ENCODE peak calls at places on chromosome 3, in six cellular contexts. M, K, U, T, Q and L are unnamed samples.

GRCh38 chr3:14561051-14561634 is 21.0 kb upstream of the GRIP2 start:
- DNase-seq in M (no peak), K (no peak), U (no peak), T (peak; percentile 25), Q (no peak), L (no peak)

GRCh38 chr3:16300282-16300681 is 35.3 kb downstream of the OXNAD1 start:
- DNase-seq in M (no peak), K (no peak), U (no peak), T (no peak), Q (no peak), L (no peak)

GRCh38 chr3:124133366-124133940 is 141.5 kb upstream of the ROPN1 start:
- DNase-seq in M (no peak), K (no peak), U (no peak), T (no peak), Q (no peak), L (no peak)

GRCh38 chr3:11118181-11118682 is 36.1 kb upstream of the HRH1 start:
- DNase-seq in M (no peak), K (no peak), U (no peak), T (peak; percentile 59), Q (no peak), L (no peak)

GRCh38 chr3:42749753-42750231 is 23.3 kb downstream of the CCDC13 start:
- DNase-seq in M (no peak), K (no peak), U (no peak), T (peak; percentile 16), Q (no peak), L (no peak)

GRCh38 chr3:195693428-195694216 is 27.2 kb upstream of the MUC20 start:
- DNase-seq in M (no peak), K (no peak), U (no peak), T (no peak), Q (no peak), L (no peak)

GRCh38 chr3:159200176-159200575 is 398.3 kb downstream of the MFSD1 start:
- DNase-seq in M (no peak), K (no peak), U (no peak), T (peak; percentile 81), Q (no peak), L (no peak)

GRCh38 chr3:110608566-110608965 is 463.1 kb upstream of the NECTIN3 start:
- DNase-seq in M (no peak), K (no peak), U (no peak), T (no peak), Q (no peak), L (no peak)

GRCh38 chr3:57942366-57942765 is 65.9 kb upstream of the FLNB start:
- DNase-seq in M (no peak), K (no peak), U (no peak), T (no peak), Q (no peak), L (no peak)

GRCh38 chr3:23254287-23254686 is 51.2 kb downstream of the UBE2E2 start:
- DNase-seq in M (no peak), K (no peak), U (no peak), T (no peak), Q (no peak), L (no peak)

GRCh38 chr3:128317698-128318231 is 148.9 kb downstream of the DNAJB8 start:
- DNase-seq in M (no peak), K (no peak), U (peak; percentile 40), T (no peak), Q (no peak), L (no peak)

GRCh38 chr3:158791259-158791920 is 10.5 kb upstream of the MFSD1 start:
- DNase-seq in M (peak; percentile 36), K (peak; percentile 76), U (no peak), T (peak; percentile 46), Q (no peak), L (peak; percentile 50)

GRCh38 chr3:69665026-69665739 is 74.1 kb upstream of the MITF start:
- DNase-seq in M (peak; percentile 28), K (peak; percentile 67), U (no peak), T (peak; percentile 73), Q (no peak), L (no peak)

GRCh38 chr3:9644245-9644644 is 5.1 kb upstream of the MTMR14 start:
- DNase-seq in M (no peak), K (no peak), U (no peak), T (no peak), Q (no peak), L (no peak)

GRCh38 chr3:13110678-13111116 is 37.5 kb upstream of the IQSEC1 start:
- DNase-seq in M (no peak), K (no peak), U (peak; percentile 18), T (peak; percentile 52), Q (no peak), L (no peak)

GRCh38 chr3:13419356-13420050 is 619 bp downstream of the NUP210 start:
- DNase-seq in M (peak; percentile 30), K (no peak), U (no peak), T (no peak), Q (peak; percentile 26), L (peak; percentile 32)

GRCh38 chr3:13753926-13754325 is 125.9 kb downstream of the WNT7A start:
- DNase-seq in M (no peak), K (no peak), U (no peak), T (no peak), Q (no peak), L (no peak)

GRCh38 chr3:12347301-12347700 is 58.4 kb downstream of the PPARG start:
- DNase-seq in M (no peak), K (no peak), U (no peak), T (no peak), Q (no peak), L (no peak)

GRCh38 chr3:183008799-183009198 is 28.5 kb upstream of the DCUN1D1 start:
- DNase-seq in M (no peak), K (no peak), U (no peak), T (no peak), Q (no peak), L (no peak)

GRCh38 chr3:50339485-50340196 is 995 bp downstream of the RASSF1 start:
- DNase-seq in M (no peak), K (no peak), U (no peak), T (no peak), Q (no peak), L (no peak)

GRCh38 chr3:193796089-193796488 is 203.1 kb downstream of the OPA1 start:
- DNase-seq in M (no peak), K (no peak), U (no peak), T (no peak), Q (no peak), L (no peak)

GRCh38 chr3:124786491-124787241 is 56.4 kb downstream of the UMPS start:
- DNase-seq in M (no peak), K (peak; percentile 9), U (no peak), T (peak; percentile 6), Q (no peak), L (no peak)

GRCh38 chr3:141405025-141405424 is 36.7 kb downstream of the ZBTB38 start:
- DNase-seq in M (no peak), K (no peak), U (no peak), T (no peak), Q (no peak), L (no peak)

GRCh38 chr3:20041197-20041780 is 1.0 kb downstream of the KAT2B start:
- DNase-seq in M (peak; percentile 75), K (peak; percentile 49), U (peak; percentile 93), T (peak; percentile 65), Q (peak; percentile 83), L (peak; percentile 56)

GRCh38 chr3:57952208-57952631 is 56.0 kb upstream of the FLNB start:
- DNase-seq in M (no peak), K (no peak), U (peak; percentile 74), T (peak; percentile 65), Q (peak; percentile 60), L (no peak)

GRCh38 chr3:8366214-8366613 is 135.4 kb upstream of the LMCD1 start:
- DNase-seq in M (no peak), K (no peak), U (no peak), T (no peak), Q (no peak), L (no peak)

GRCh38 chr3:176950743-176951142 is 246.5 kb downstream of the TBL1XR1 start:
- DNase-seq in M (no peak), K (no peak), U (no peak), T (peak; percentile 87), Q (no peak), L (no peak)

GRCh38 chr3:70805044-70805732 is 492.8 kb upstream of the MDFIC2 start:
- DNase-seq in M (no peak), K (no peak), U (no peak), T (no peak), Q (no peak), L (no peak)

GRCh38 chr3:175005193-175005592 is 146.1 kb downstream of the NAALADL2 start:
- DNase-seq in M (no peak), K (no peak), U (no peak), T (no peak), Q (no peak), L (no peak)

GRCh38 chr3:5019411-5020261 is 40.4 kb downstream of the BHLHE40 start:
- DNase-seq in M (no peak), K (no peak), U (no peak), T (no peak), Q (no peak), L (no peak)

GRCh38 chr3:81544385-81544784 is 217.1 kb downstream of the GBE1 start:
- DNase-seq in M (no peak), K (no peak), U (no peak), T (no peak), Q (no peak), L (no peak)

GRCh38 chr3:108946292-108947290 is 7.1 kb downstream of the GUCA1C start:
- DNase-seq in M (no peak), K (peak; percentile 56), U (no peak), T (peak; percentile 90), Q (no peak), L (no peak)

GRCh38 chr3:107767897-107768605 is 245.3 kb downstream of the BBX start:
- DNase-seq in M (no peak), K (no peak), U (no peak), T (no peak), Q (no peak), L (no peak)

GRCh38 chr3:14806641-14807263 is 12.0 kb upstream of the FGD5 start:
- DNase-seq in M (no peak), K (no peak), U (no peak), T (peak; percentile 45), Q (no peak), L (no peak)